ENCODE peak calls at places on chromosomes 3 and 15, in five cellular contexts. K is activated B cell treated with CpG ODN at 0.5 μM for 24 hours; X is GM12865; J is brain microvascular endothelial cell; P is CD8-positive, alpha-beta T cell. F is an unnamed sample.

GRCh38 chr3:64184621-64185020 is 40.6 kb downstream of the PRICKLE2 start:
- DNase-seq in K (no peak), X (no peak), J (peak), P (no peak), F (no peak)

GRCh38 chr15:40050788-40051615 is 12.0 kb upstream of the SRP14 start:
- DNase-seq in K (no peak), X (no peak), J (no peak), P (no peak), F (no peak)

GRCh38 chr3:123527046-123527445 is 57.8 kb downstream of the HACD2 start:
- DNase-seq in K (no peak), X (no peak), J (no peak), P (no peak), F (no peak)

GRCh38 chr15:75620776-75621536 is 4.6 kb downstream of the SNUPN start:
- DNase-seq in K (no peak), X (no peak), J (peak), P (no peak), F (peak)

GRCh38 chr15:64050281-64051092 is 4.2 kb upstream of the DAPK2 start:
- DNase-seq in K (no peak), X (no peak), J (no peak), P (no peak), F (no peak)

GRCh38 chr3:52670621-52671521 is 14.8 kb downstream of the PBRM1 start:
- DNase-seq in K (no peak), X (peak), J (peak), P (no peak), F (peak)

GRCh38 chr3:73622135-73622534 is 2.6 kb downstream of the PDZRN3 start:
- DNase-seq in K (no peak), X (no peak), J (no peak), P (no peak), F (no peak)

GRCh38 chr3:36763111-36763849 is 1.1 kb downstream of the DCLK3 start:
- DNase-seq in K (no peak), X (no peak), J (no peak), P (no peak), F (no peak)

GRCh38 chr3:115341208-115341607 is 194.1 kb upstream of the ZBTB20 start:
- DNase-seq in K (no peak), X (no peak), J (peak), P (no peak), F (peak)

GRCh38 chr3:45993421-45994027 is 2.1 kb downstream of the FYCO1 start:
- DNase-seq in K (no peak), X (peak), J (no peak), P (peak), F (no peak)

GRCh38 chr3:143565943-143566342 is 282.3 kb downstream of the SLC9A9 start:
- DNase-seq in K (no peak), X (no peak), J (no peak), P (no peak), F (no peak)

GRCh38 chr3:128442070-128442469 is 24.6 kb downstream of the DNAJB8 start:
- DNase-seq in K (no peak), X (no peak), J (no peak), P (no peak), F (no peak)

GRCh38 chr15:65304393-65305143 is at the start of gene RNU5B-1:
- DNase-seq in K (peak), X (peak), J (peak), P (peak), F (peak)

GRCh38 chr15:65305776-65306175 is 1.3 kb downstream of the RNU5B-1 start:
- DNase-seq in K (no peak), X (no peak), J (no peak), P (no peak), F (no peak)

GRCh38 chr15:65302061-65302460 is 2.4 kb upstream of the RNU5B-1 start:
- DNase-seq in K (no peak), X (no peak), J (no peak), P (no peak), F (no peak)

GRCh38 chr15:65305144-65305758 is 774 bp downstream of the RNU5B-1 start:
- DNase-seq in K (no peak), X (no peak), J (no peak), P (no peak), F (no peak)

DNA sequence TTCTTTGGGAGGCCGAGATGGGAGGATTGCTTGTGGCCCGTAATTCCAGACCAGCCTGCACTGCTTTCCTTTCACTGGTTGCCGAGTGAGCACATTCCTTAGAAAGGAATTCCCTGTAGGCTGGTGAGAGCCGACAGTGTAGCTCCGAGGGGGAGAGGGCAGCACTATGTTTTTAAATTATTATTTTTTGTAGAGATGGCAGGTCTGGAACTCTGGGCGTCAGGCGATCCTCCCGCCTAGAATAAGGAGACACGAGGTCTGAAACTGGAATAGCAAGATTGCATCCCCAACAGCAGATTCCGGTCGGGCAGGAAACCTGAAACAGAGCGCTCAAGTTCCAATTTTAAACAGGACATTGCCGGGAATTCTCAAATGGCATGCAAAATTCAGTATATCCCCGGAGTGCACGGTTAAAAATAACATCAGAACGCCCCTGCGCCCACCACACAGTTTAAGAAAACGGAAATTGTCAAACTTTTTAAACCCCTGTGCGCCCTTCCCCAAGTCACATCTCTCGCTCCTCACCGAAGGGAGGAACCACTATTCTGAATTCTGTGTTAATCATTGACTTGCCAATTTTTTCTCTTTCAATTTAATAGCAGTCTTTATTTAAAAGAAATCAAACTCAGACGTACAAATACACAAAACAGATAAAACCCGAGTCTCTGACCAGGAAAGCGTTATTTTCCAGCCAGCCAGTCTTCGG is 637 bp upstream of the RNU5B-1 start:
- DNase-seq in K (peak), X (peak), J (peak), P (no peak), F (no peak)
- TF ChIP-seq CTCF in K (peak), X (no peak), J (no peak), P (peak), F (no peak)

GRCh38 chr15:88800026-88800425 is 3.2 kb upstream of the ACAN start:
- DNase-seq in K (no peak), X (no peak), J (peak), P (no peak), F (no peak)

GRCh38 chr15:88799341-88799740 is 3.9 kb upstream of the ACAN start:
- DNase-seq in K (no peak), X (no peak), J (no peak), P (no peak), F (no peak)

GRCh38 chr15:88802250-88802990 is 816 bp upstream of the ACAN start:
- DNase-seq in K (no peak), X (no peak), J (no peak), P (no peak), F (no peak)

GRCh38 chr15:88794001-88794400 is 9.2 kb upstream of the ACAN start:
- DNase-seq in K (no peak), X (no peak), J (no peak), P (no peak), F (no peak)

DNA sequence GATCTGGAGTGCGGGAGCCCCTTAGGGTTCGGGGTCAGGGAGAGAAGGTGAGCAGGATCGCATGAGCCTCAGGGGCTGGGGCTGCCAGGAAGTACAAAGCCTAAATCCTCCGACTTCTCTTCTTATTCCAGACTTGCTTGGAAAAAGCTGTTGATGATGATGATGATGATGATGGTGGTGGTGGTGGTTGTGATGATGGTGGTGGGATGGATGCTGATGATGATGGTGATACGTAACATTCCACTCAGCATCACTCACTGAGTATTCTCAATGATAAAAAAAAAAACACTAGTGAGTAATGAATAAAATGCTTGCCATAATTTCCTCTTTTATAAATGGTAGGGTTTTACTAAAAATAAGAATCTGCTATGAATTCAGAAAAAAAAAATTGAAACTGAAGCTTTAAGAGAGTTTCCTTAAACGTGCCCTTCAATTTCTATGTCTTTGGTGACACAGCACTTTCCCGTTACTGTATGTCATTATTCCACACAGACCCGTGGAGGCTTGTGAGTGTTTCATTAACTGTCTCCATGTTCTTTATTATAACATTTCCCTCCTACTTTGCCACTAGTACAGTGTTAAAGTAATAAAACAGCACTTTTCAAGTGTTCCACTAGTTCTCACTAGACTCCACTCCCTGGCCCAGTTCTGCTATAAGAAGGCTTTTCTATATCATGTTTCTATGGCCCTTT is 5.4 kb upstream of the ACAN start:
- DNase-seq in K (no peak), X (no peak), J (no peak), P (no peak), F (no peak)
- TF ChIP-seq CTCF in K (no peak), X (no peak), J (no peak), P (no peak), F (no peak)

DNA sequence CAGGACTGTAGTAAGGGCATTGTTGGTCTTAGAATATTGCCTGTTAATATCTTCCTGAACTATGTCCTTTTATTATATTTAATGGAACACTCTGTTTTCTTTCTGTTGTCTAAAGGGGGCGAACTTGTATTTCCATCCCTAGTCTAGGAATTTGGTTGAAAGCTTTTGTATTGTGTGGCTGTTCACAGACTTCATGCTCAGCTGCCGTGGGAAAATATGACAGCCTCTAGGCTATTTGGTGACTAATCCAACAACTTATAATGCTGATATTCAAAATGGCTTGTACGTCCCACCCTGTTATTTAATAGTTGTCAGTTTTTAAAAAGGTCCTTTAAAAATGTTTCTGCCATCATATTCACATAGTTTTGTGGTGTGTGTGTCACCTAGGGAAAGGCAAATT is 202.6 kb downstream of the KLHL25 start:
- DNase-seq in K (no peak), X (no peak), J (peak), P (no peak), F (peak)
- TF ChIP-seq CTCF in K (no peak), X (no peak), J (peak), P (no peak), F (peak)

GRCh38 chr3:65245133-65246076 is 557.6 kb upstream of the ADAMTS9 start:
- DNase-seq in K (no peak), X (no peak), J (no peak), P (no peak), F (peak)
- TF ChIP-seq CTCF in K (no peak), X (no peak), J (peak), P (no peak), F (peak)

DNA sequence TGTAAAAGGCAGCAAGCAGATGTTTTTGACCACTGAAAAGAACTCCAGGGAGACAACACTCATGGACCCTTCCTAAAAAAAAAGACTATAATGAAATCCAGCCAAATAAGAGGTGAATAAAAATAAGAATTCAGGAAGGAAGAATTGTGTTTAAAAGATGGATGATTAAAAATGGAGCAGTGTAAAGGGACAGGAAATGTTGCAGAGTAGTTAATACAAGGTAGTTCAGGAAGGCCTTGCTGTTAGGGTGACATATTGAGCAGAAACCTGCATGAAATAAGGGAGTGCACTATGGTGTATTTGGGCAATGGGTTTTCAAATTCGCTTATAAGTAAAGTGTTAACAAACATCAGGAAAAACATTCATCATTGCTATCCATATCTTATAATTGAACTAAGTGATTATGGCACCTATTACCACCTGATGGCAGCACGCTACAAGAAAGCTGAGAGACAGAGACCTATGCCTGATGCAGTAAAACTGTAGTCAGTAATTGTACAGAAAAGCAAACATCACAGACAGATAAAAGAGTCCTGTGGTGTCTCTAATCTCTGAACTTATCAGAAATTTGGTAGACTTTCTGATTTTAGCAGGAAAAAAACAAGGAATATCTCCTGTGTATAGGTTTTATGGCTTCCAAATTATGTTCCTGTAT is 5.8 kb upstream of the DBR1 start:
- DNase-seq in K (no peak), X (peak), J (peak), P (peak), F (peak)
- TF ChIP-seq CTCF in K (no peak), X (peak), J (peak), P (no peak), F (peak)

GRCh38 chr3:188370081-188370830 is 216.3 kb downstream of the LPP start:
- DNase-seq in K (no peak), X (no peak), J (no peak), P (no peak), F (no peak)
- TF ChIP-seq CTCF in K (no peak), X (no peak), J (no peak), P (no peak), F (no peak)

DNA sequence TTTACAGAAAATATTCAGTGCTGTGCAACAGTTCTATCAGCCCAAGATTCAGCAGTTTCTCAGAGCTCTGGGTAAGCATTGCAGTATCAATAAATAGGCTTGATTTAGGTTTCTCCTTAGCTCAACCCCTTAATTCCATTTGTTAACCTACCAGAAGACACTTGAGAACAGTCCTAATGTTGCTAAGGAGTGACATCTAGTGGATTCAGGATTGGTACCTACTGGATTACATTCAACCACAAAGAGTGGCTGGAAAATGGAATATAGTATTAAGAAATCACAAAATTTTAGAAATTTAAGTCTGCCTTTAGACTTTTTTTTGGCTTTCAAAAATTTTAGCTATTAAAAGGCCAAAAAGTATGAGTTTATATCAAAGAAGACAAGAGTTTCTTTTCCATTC is 34.7 kb downstream of the POLG start:
- DNase-seq in K (no peak), X (no peak), J (peak), P (no peak), F (peak)
- TF ChIP-seq CTCF in K (no peak), X (no peak), J (peak), P (no peak), F (peak)